ENCODE peak calls at places on chromosomes 12 and 14, in five cellular contexts. Z is A549, W is K562, X is HepG2, J is GM12878. B is an unnamed sample.
A peak's percentile ranks its signal among the peaks of the same experiment; 100 is the strongest.

GRCh38 chr14:59632381-59632780 is 55.8 kb upstream of the CCDC175 start:
- DNase-seq in X (peak; percentile 20), J (no peak), W (peak; percentile 31), Z (peak; percentile 39), B (peak; percentile 58)

GRCh38 chr12:24921251-24922038 is 27.5 kb downstream of the BCAT1 start:
- DNase-seq in W (no peak), X (peak; percentile 22), Z (no peak), J (no peak), B (no peak)

GRCh38 chr14:60035177-60035576 is 56.5 kb upstream of the PCNX4 start:
- DNase-seq in J (no peak), W (no peak), Z (no peak), X (no peak), B (no peak)

GRCh38 chr12:52644078-52644415 is 8.0 kb downstream of the KRT2 start:
- DNase-seq in Z (no peak), X (no peak), W (no peak), J (no peak), B (no peak)

GRCh38 chr12:4148418-4149056 is 125.0 kb upstream of the CCND2 start:
- DNase-seq in W (no peak), X (no peak), Z (no peak), J (peak; percentile 93), B (no peak)

GRCh38 chr12:58359084-58359483 is 417.7 kb downstream of the ATP23 start:
- DNase-seq in X (no peak), J (no peak), Z (no peak), W (no peak), B (peak; percentile 14)

GRCh38 chr14:105021656-105022275 is 883 bp upstream of the CDCA4 start:
- DNase-seq in Z (peak; percentile 84), W (peak; percentile 54), X (peak; percentile 47), J (no peak), B (peak; percentile 62)

GRCh38 chr14:74945261-74945851 is 10.0 kb downstream of the PGF start:
- DNase-seq in W (peak; percentile 79), Z (peak; percentile 68), J (no peak), X (no peak), B (peak; percentile 84)

GRCh38 chr12:59085680-59086079 is 165.4 kb upstream of the LRIG3 start:
- DNase-seq in Z (no peak), W (no peak), X (no peak), J (no peak), B (peak; percentile 4)

GRCh38 chr14:91113829-91114078 is at the start of gene DGLUCY:
- DNase-seq in J (no peak), Z (peak; percentile 68), X (no peak), W (peak; percentile 68), B (peak; percentile 84)

GRCh38 chr12:53825246-53826081 is 73.7 kb upstream of the CISTR start:
- DNase-seq in J (no peak), Z (peak; percentile 96), W (no peak), X (peak; percentile 99), B (no peak)

GRCh38 chr14:52262600-52262999 is 4.9 kb upstream of the PTGDR start:
- DNase-seq in W (no peak), Z (no peak), X (no peak), J (no peak), B (no peak)

GRCh38 chr12:85036241-85036707 is at the start of the genes LRRIQ1 and TSPAN19:
- DNase-seq in X (peak; percentile 54), J (peak; percentile 27), W (no peak), Z (peak; percentile 92), B (peak; percentile 71)

GRCh38 chr14:86799244-86799647 is 1193.7 kb downstream of the GALC start:
- DNase-seq in Z (peak; percentile 1), J (no peak), W (no peak), X (peak; percentile 72), B (no peak)

GRCh38 chr12:55658635-55659391 is 22.1 kb downstream of the OR10P1 start:
- DNase-seq in W (no peak), Z (no peak), X (no peak), J (no peak), B (no peak)
- TF ChIP-seq SMC3 in W (no peak), Z (no peak), X (no peak), J (no peak), B (no peak)

DNA sequence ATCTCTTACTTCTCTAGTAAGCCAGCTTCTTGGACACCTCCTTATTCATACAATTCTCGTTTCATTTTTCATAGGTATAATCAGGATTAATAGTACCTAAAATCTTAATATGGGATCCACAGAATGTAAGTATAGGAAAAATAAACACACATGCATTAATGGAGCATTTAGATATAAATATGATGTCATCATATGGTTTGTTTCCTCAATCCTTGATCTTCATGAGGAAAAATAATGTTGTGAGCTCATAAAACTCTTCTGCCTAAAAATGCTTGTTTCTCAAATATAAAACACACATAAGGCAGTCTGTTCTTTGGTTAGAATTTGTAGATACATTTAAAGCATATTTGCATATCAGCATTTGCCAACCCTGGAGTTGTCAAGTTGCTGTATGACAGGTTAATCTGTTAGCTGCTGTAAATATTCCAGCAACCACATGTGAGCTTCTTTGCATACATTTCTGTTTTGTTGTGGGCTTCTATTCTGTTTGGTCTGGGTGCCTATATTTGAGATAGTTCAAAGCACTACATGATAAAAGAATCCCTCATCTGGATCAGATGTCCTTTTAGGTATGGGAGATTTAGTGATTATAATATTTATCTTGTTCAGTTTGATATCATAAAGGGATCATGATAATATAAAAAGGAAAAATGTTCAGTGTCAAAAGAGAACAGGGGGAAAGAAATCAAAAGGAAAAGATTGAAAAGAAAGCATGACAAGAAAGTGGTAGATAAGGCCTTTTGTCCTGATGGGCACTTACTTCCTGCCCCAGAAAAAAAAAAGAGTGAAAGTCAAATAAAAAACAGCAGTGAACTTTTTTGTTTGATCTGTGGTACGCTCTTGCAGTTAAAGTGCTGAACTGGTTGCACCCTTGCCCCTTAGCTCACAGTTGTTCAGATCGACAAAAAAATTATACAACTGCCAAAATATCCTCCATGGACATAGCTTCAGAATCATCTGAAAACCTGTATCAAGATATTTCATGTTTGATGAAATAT is 68.6 kb downstream of the ACSS3 start:
- DNase-seq in X (peak; percentile 87), J (no peak), Z (no peak), W (no peak), B (no peak)
- TF ChIP-seq EP300 in X (no peak), J (no peak), Z (no peak), W (no peak), B (no peak)

GRCh38 chr12:15782667-15783066 is 6.5 kb downstream of the EPS8 start:
- DNase-seq in J (no peak), X (no peak), Z (no peak), W (no peak), B (no peak)
- TF ChIP-seq SMC3 in J (no peak), X (no peak), Z (no peak), W (no peak), B (no peak)

GRCh38 chr14:67526181-67526580 is 6.9 kb upstream of the PLEKHH1 start:
- DNase-seq in Z (no peak), J (no peak), X (no peak), W (no peak), B (no peak)
- TF ChIP-seq EP300 in Z (no peak), J (no peak), X (no peak), W (no peak), B (no peak)

GRCh38 chr12:30100736-30101135 is 317.0 kb upstream of the TMTC1 start:
- DNase-seq in X (no peak), W (no peak), Z (no peak), J (no peak), B (no peak)
- TF ChIP-seq SMC3 in X (no peak), W (no peak), Z (no peak), J (no peak), B (no peak)

GRCh38 chr14:77088219-77088618 is 9.8 kb upstream of the CIPC start:
- DNase-seq in Z (no peak), W (no peak), X (no peak), J (no peak), B (no peak)
- TF ChIP-seq EP300 in Z (no peak), W (no peak), X (no peak), J (no peak), B (no peak)

GRCh38 chr12:100544165-100544564 is 29.3 kb upstream of the GAS2L3 start:
- DNase-seq in J (no peak), X (no peak), Z (peak; percentile 5), W (no peak), B (no peak)
- TF ChIP-seq SMC3 in J (no peak), X (no peak), Z (no peak), W (no peak), B (no peak)

GRCh38 chr14:37253905-37254304 is 56.2 kb downstream of the MIPOL1 start:
- DNase-seq in X (no peak), W (no peak), J (no peak), Z (no peak), B (no peak)
- TF ChIP-seq EP300 in X (no peak), W (no peak), J (no peak), Z (no peak), B (no peak)

GRCh38 chr14:62894736-62895135 is 150.5 kb downstream of the KCNH5 start:
- DNase-seq in J (no peak), X (no peak), Z (no peak), W (no peak), B (no peak)

GRCh38 chr14:62897057-62897456 is 148.2 kb downstream of the KCNH5 start:
- DNase-seq in W (no peak), Z (no peak), X (no peak), J (no peak), B (peak; percentile 46)
- TF ChIP-seq SMC3 in W (no peak), Z (no peak), X (no peak), J (no peak), B (no peak)

DNA sequence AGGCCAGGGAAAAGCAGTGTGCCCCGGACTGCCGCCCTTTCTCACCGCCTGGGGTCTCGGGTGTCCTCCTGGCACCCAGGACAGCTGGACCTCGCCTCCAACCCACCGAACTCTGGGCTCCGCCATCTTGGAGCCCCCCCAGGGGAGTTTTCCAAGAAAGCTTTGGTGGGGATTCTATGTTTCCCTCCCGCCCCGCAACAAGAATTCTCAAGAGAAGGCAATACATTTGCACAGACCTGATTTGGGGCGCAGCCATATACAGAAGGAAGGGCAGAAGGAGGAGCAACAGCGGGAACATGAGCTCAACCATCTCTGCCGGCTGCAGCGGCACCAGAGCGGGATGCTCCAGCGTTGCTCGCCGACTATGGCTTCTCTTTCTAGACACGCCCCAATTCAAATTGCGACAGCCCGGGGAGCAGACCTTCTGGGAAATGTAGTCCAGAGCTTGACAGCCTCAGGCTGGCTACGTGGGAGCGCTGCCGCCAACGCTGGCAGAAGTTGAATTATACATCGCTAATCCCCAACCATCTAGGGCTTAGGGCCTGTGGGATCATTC is at the start of gene RDH11:
- DNase-seq in Z (peak; percentile 89), W (peak; percentile 75), X (peak; percentile 90), J (peak; percentile 50), B (peak; percentile 85)
- TF ChIP-seq EP300 in Z (no peak), W (no peak), X (no peak), J (no peak), B (no peak)

B was measured in SK-N-SH.